ENCODE peak calls at places on chromosomes 12 and 14, in four cellular contexts. S, Q, J and X are unnamed samples.

GRCh38 chr12:18753481-18754117 is 15.7 kb downstream of the CAPZA3 start:
- DNase-seq in S (no peak), Q (no peak), J (no peak), X (no peak)

GRCh38 chr14:68359862-68360552 is 432.9 kb downstream of the ZFP36L1 start:
- DNase-seq in S (peak), Q (peak), J (no peak), X (no peak)

GRCh38 chr12:128840862-128841468 is 12.3 kb upstream of the GLT1D1 start:
- DNase-seq in S (no peak), Q (no peak), J (no peak), X (no peak)

GRCh38 chr14:104287301-104288009 is 149.1 kb downstream of the KIF26A start:
- DNase-seq in S (no peak), Q (no peak), J (no peak), X (no peak)

GRCh38 chr12:56103066-56103711 is 1.2 kb upstream of the PA2G4 start:
- DNase-seq in S (no peak), Q (no peak), J (no peak), X (no peak)

GRCh38 chr14:63011609-63012008 is 33.6 kb downstream of the KCNH5 start:
- DNase-seq in S (no peak), Q (no peak), J (no peak), X (no peak)

GRCh38 chr12:113587720-113588119 is 116.0 kb upstream of the LHX5 start:
- DNase-seq in S (no peak), Q (no peak), J (no peak), X (no peak)

GRCh38 chr12:4119157-4119761 is 154.3 kb upstream of the CCND2 start:
- DNase-seq in S (no peak), Q (no peak), J (no peak), X (peak)

GRCh38 chr12:47547077-47547476 is 158.8 kb downstream of the RPAP3 start:
- DNase-seq in S (no peak), Q (no peak), J (no peak), X (no peak)

GRCh38 chr12:69254857-69255256 is 15.5 kb downstream of the CPSF6 start:
- DNase-seq in S (no peak), Q (no peak), J (no peak), X (no peak)

GRCh38 chr14:54133896-54134295 is 177.3 kb upstream of the BMP4 start:
- DNase-seq in S (no peak), Q (no peak), J (peak), X (no peak)

GRCh38 chr14:71675902-71676291 is 256.3 kb upstream of the RGS6 start:
- DNase-seq in S (no peak), Q (no peak), J (no peak), X (no peak)

GRCh38 chr14:102417118-102417517 is 54.4 kb downstream of the TECPR2 start:
- DNase-seq in S (no peak), Q (no peak), J (no peak), X (no peak)

GRCh38 chr12:92362785-92363184 is 217.1 kb upstream of the BTG1 start:
- DNase-seq in S (no peak), Q (no peak), J (no peak), X (no peak)

GRCh38 chr12:123273166-123273565 is 1.5 kb upstream of the CDK2AP1 start:
- DNase-seq in S (no peak), Q (no peak), J (no peak), X (no peak)

DNA sequence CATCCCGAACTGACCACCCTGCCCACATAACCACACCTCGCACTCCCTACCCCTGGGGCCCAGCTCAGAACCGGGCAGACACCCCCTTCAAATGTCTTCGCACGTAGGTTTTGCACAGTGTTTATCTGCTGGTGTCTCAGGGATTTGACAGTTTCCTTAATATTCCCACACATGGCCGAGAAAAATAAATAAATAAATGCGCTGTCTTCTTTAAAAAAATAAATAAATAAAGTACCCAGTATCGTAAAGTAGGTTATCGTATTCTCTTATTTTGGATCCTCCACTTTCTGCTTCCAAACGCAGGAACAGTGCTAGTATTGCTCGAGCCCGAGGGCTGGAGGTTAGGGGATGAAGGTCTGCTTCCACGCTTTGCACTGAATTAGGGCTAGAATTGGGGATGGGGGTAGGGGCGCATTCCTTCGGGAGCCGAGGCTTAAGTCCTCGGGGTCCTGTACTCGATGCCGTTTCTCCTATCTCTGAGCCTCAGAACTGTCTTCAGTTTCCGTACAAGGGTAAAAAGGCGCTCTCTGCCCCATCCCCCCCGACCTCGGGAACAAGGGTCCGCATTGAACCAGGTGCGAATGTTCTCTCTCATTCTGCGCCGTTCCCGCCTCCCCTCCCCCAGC is 719 bp upstream of the FOS start:
- DNase-seq in S (no peak), Q (no peak), J (no peak), X (peak)
- TF ChIP-seq POLR2A in S (peak), Q (no peak), J (no peak), X (no peak)

DNA sequence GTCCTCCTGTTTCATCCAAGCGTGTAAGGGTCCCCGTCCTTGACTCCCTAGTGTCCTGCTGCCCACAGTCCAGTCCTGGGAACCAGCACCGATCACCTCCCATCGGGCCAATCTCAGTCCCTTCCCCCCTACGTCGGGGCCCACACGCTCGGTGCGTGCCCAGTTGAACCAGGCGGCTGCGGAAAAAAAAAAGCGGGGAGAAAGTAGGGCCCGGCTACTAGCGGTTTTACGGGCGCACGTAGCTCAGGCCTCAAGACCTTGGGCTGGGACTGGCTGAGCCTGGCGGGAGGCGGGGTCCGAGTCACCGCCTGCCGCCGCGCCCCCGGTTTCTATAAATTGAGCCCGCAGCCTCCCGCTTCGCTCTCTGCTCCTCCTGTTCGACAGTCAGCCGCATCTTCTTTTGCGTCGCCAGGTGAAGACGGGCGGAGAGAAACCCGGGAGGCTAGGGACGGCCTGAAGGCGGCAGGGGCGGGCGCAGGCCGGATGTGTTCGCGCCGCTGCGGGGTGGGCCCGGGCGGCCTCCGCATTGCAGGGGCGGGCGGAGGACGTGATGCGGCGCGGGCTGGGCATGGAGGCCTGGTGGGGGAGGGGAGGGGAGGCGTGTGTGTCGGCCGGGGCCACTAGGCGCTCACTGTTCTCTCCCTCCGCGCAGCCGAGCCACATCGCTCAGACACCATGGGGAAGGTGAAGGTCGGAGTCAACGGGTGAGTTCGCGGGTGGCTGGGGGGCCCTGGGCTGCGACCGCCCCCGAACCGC is at the start of gene GAPDH:
- DNase-seq in S (peak), Q (peak), J (peak), X (peak)
- TF ChIP-seq POLR2A in S (peak), Q (peak), J (peak), X (peak)

GRCh38 chr12:131894313-131894860 is at the start of gene ULK1:
- DNase-seq in S (peak), Q (peak), J (peak), X (peak)
- TF ChIP-seq POLR2A in S (peak), Q (peak), J (peak), X (no peak)

GRCh38 chr14:22382395-22382794 is 206.6 kb downstream of the DAD1 start:
- DNase-seq in S (no peak), Q (no peak), J (no peak), X (no peak)

GRCh38 chr14:22383515-22384166 is 205.4 kb downstream of the DAD1 start:
- DNase-seq in S (no peak), Q (no peak), J (no peak), X (no peak)

GRCh38 chr14:22381751-22382150 is 207.3 kb downstream of the DAD1 start:
- DNase-seq in S (no peak), Q (no peak), J (no peak), X (no peak)

GRCh38 chr14:22384167-22384549 is 204.9 kb downstream of the DAD1 start:
- DNase-seq in S (no peak), Q (no peak), J (no peak), X (no peak)

GRCh38 chr14:22382955-22383354 is 206.1 kb downstream of the DAD1 start:
- DNase-seq in S (no peak), Q (no peak), J (no peak), X (no peak)
- TF ChIP-seq POLR2A in S (no peak), Q (no peak), J (no peak), X (no peak)

GRCh38 chr12:101881228-101881627 is 3.8 kb downstream of the DRAM1 start:
- DNase-seq in S (no peak), Q (no peak), J (no peak), X (no peak)

GRCh38 chr12:101880769-101881168 is 3.4 kb downstream of the DRAM1 start:
- DNase-seq in S (no peak), Q (no peak), J (no peak), X (no peak)

GRCh38 chr12:101875112-101875961 is 2.0 kb upstream of the DRAM1 start:
- DNase-seq in S (no peak), Q (no peak), J (no peak), X (no peak)

GRCh38 chr12:101877816-101878811 is 734 bp downstream of the DRAM1 start:
- DNase-seq in S (peak), Q (no peak), J (peak), X (no peak)

DNA sequence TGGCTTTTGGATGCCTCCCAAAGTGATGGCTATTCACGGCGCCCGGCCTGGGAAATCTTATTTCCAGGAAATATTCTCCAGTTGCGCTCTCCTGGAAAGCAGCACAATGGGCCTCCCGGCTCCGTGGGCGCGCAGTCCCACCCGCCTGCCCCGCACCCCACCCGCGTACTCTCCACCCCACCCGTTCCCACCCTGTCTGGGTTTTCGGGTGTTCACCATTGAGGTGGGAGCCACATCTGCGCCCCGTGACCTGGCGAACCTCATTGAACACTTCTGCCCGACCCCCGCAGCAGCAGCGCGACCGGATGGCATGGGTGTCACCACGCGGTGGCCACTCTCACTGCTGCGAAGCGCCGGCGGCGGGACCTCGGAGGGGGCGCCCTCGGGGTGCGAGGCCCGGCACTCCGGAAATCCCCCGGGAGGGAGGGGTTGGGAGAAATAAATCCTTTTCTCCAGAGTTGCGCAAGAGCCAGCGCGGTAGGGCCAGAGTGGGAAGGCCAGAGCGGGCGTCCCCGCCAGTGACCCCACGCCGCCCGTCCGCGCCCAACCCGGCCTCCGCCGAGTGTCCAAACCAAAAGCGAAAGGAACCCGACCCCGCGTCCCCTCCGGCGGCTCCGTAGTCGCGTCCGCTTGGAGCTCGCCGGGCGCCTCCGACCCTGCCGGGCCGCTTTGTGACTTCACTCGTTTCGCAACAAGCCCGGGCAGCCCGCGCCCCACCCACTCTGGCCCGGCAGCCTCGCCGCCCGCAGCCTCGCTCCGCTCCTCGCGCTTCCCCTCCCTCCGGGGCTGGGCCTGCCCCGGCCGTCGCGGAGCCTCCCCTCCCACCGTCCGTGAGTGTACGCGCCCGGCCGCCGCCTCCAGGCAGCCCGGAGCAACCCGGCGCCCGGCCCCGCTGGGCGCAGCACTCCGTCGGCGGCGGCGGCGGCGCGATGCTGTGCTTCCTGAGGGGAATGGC is at the start of gene DRAM1:
- DNase-seq in S (peak), Q (peak), J (peak), X (peak)
- TF ChIP-seq POLR2A in S (peak), Q (peak), J (peak), X (peak)

DNA sequence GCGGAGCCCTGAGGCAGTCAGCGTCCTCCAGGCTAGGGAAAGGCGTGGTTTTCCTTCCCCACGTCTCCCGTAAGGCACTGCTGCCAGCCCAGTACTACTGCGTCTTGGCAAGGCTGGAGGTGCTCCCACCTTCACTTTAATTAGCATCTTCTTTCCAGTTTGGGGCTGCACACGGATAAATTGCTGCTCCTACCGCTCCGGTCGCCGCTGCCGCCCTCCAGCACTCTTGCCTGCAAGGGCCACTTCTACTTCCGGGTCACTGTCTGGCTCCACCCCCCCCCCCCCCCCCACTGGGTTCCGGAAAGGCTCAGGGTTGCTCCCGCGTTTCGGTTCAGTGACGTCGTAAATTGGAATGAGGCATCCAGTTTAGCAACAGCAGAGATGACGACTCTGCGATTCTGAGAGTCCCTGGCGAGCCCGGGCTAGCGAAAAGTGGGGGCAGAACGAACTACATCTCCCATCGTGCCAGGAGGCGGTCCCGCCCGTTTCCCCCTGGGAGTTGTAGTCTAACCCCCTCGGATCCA is at the start of gene NEDD8:
- DNase-seq in S (peak), Q (peak), J (peak), X (peak)
- TF ChIP-seq POLR2A in S (peak), Q (peak), J (peak), X (peak)

GRCh38 chr12:106773945-106774807 is at the start of gene RIC8B:
- DNase-seq in S (peak), Q (peak), J (peak), X (peak)
- TF ChIP-seq POLR2A in S (peak), Q (peak), J (peak), X (no peak)

DNA sequence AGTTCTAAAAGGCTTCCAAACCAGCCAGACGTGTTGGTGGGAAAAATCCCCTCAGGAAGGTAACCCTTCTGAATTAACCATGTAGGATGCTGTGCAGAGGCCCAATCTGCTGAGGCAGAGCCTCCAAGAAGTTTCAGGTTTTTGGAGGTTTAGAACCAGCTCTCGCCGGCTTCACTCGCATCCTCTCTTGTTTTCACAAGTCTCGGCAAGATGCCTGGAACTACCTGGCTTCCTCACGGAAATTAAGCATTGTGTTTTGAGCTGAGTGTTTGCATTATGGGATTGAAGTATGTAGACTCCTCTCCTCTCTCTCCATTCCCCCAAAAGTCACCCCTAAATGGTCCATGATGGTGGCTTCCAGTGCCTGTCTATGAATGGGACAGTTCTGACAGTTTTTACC is 20.6 kb downstream of the LTBP2 start:
- DNase-seq in S (no peak), Q (no peak), J (no peak), X (no peak)
- TF ChIP-seq POLR2A in S (no peak), Q (no peak), J (no peak), X (no peak)